ENCODE peak calls at places on chromosomes 5 and 9, in six cellular contexts. U is foreskin fibroblast, D is GM20000, M is cardiac fibroblast, R is IMR-90, W is psoas muscle. Q is an unnamed sample.

GRCh38 chr5:60613826-60614225 is 86.1 kb downstream of the DEPDC1B start:
- DNase-seq in M (no peak), U (no peak), D (no peak), W (no peak), R (no peak), Q (no peak)

GRCh38 chr5:159773062-159773924 is 143.0 kb upstream of the ADRA1B start:
- DNase-seq in W (peak; percentile 86), U (peak; percentile 94), M (peak; percentile 89), D (peak; percentile 82), R (peak; percentile 90), Q (peak; percentile 35)

GRCh38 chr9:134566936-134567335 is 74.7 kb upstream of the COL5A1 start:
- DNase-seq in D (no peak), U (no peak), R (no peak), W (no peak), M (no peak), Q (no peak)

GRCh38 chr5:57033503-57033902 is 81.6 kb upstream of the MIER3 start:
- DNase-seq in R (no peak), D (no peak), M (no peak), U (no peak), W (no peak), Q (no peak)

GRCh38 chr5:14174235-14174636 is 31.1 kb downstream of the TRIO start:
- DNase-seq in D (no peak), M (no peak), W (no peak), R (peak; percentile 56), U (no peak), Q (no peak)

GRCh38 chr5:169945831-169946261 is 34.4 kb downstream of the INSYN2B start:
- DNase-seq in U (peak; percentile 97), M (peak; percentile 99), W (no peak), D (no peak), R (peak; percentile 95), Q (peak; percentile 23)

GRCh38 chr5:151155149-151155776 is 2.3 kb downstream of the ANXA6 start:
- DNase-seq in M (no peak), W (no peak), D (peak; percentile 44), R (peak; percentile 27), U (peak; percentile 43), Q (no peak)

GRCh38 chr9:93820667-93821306 is 134.4 kb downstream of the BARX1 start:
- DNase-seq in R (no peak), W (no peak), M (no peak), U (no peak), D (peak; percentile 22), Q (no peak)

GRCh38 chr5:76807296-76807695 is 11.5 kb upstream of the F2RL1 start:
- DNase-seq in D (no peak), W (no peak), U (peak; percentile 77), R (peak; percentile 89), M (peak; percentile 77), Q (no peak)

GRCh38 chr5:54470191-54470590 is 14.7 kb downstream of the HSPB3 start:
- DNase-seq in U (peak; percentile 75), R (peak; percentile 79), W (no peak), M (peak; percentile 44), D (no peak), Q (no peak)

GRCh38 chr5:151257731-151258715 is 5.0 kb downstream of the GM2A start:
- DNase-seq in D (peak; percentile 52), W (no peak), R (peak; percentile 19), U (peak; percentile 41), M (no peak), Q (no peak)

GRCh38 chr9:118271936-118272335 is 567.7 kb downstream of the TLR4 start:
- DNase-seq in R (no peak), M (no peak), U (no peak), W (no peak), D (no peak), Q (no peak)

GRCh38 chr9:84271004-84271886 is 69.3 kb downstream of the SLC28A3 start:
- DNase-seq in R (peak; percentile 69), M (peak; percentile 79), D (peak; percentile 73), U (peak; percentile 81), W (peak; percentile 35), Q (peak; percentile 37)

GRCh38 chr5:93062548-93062947 is 518.5 kb downstream of the NR2F1-AS1 start:
- DNase-seq in M (peak; percentile 24), D (no peak), U (peak; percentile 43), R (no peak), W (no peak), Q (no peak)

GRCh38 chr5:169875091-169875727 is 105.1 kb downstream of the INSYN2B start:
- DNase-seq in R (peak; percentile 23), U (peak; percentile 86), W (no peak), M (peak; percentile 72), D (no peak), Q (no peak)

GRCh38 chr9:133580416-133580738 is 28.8 kb downstream of the FAM163B start:
- DNase-seq in U (no peak), D (no peak), W (no peak), M (no peak), R (no peak), Q (no peak)

GRCh38 chr5:37495210-37495609 is 116.1 kb downstream of the WDR70 start:
- DNase-seq in U (peak; percentile 53), D (no peak), M (peak; percentile 49), R (peak; percentile 39), W (no peak), Q (no peak)

GRCh38 chr5:165574140-165574539 is 2068.7 kb downstream of the MAT2B start:
- DNase-seq in U (no peak), D (no peak), R (no peak), M (no peak), W (no peak), Q (no peak)

GRCh38 chr5:83145882-83146331 is 68.6 kb downstream of the XRCC4 start:
- DNase-seq in W (no peak), D (no peak), U (peak; percentile 27), M (peak; percentile 39), R (peak; percentile 48), Q (no peak)

GRCh38 chr9:99903393-99903792 is 3.1 kb upstream of the STX17 start:
- DNase-seq in D (no peak), W (no peak), R (no peak), M (no peak), U (no peak), Q (no peak)

GRCh38 chr5:41128291-41128690 is 57.1 kb upstream of the MROH2B start:
- DNase-seq in M (no peak), W (no peak), D (no peak), R (no peak), U (no peak), Q (no peak)

GRCh38 chr5:163330723-163331668 is 106.4 kb upstream of the CCNG1 start:
- DNase-seq in U (no peak), R (no peak), W (no peak), M (no peak), D (no peak), Q (no peak)

GRCh38 chr9:129580211-129580915 is 40.5 kb downstream of the C9orf50 start:
- DNase-seq in W (no peak), U (no peak), R (no peak), D (peak; percentile 81), M (no peak), Q (no peak)

GRCh38 chr5:43044181-43044914 is 4.2 kb upstream of the ANXA2R start:
- DNase-seq in D (no peak), R (peak; percentile 68), W (peak; percentile 53), M (peak; percentile 51), U (peak; percentile 65), Q (no peak)

GRCh38 chr5:179769796-179770195 is 24.0 kb upstream of the LTC4S start:
- DNase-seq in D (no peak), R (no peak), M (no peak), W (no peak), U (no peak), Q (no peak)

DNA sequence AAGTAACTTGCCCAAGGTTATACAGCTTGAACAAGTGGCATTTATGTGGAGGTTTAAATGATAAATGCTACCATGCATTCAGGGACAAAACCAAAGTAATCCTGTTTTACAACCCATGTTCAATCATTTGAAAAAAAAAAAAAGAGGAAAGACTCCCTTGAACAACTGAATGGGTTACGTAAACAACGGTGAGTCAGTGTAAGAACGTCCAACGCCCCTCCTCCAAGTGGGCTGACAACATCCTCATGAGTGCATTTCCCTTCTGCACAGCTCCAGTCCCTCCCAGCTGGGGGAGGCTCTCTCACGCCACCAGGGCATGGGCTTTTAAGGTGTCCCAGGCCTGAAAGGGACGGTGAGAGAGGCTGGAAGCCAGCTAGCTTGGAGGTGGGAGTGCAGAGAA is 90.0 kb downstream of the PRRT1B start:
- DNase-seq in M (peak; percentile 96), R (peak; percentile 99), W (peak; percentile 83), D (peak; percentile 58), U (peak; percentile 97), Q (no peak)
- TF ChIP-seq CTCF in M (peak; percentile 14), R (peak; percentile 10), W (no peak), D (no peak), U (no peak), Q (no peak)

DNA sequence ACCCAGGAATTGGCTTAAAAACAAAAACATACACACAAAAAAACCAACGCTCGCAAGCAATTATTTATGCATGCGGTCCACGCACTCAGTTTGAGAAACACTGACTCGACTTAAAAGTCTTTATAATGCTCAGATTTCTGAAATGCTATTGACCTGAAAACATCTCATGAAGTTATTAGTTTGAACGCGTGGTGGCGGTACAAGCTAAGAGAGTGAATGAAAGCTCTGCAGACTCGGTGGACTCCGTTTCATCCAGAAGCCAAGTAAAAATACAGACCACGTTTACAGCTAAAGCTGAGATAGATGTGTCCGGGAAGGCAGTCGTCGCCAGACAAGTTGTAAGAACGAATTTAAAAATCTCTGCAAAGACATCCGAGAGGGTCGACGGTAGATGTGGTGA is at the start of gene PCDHB6:
- DNase-seq in U (peak; percentile 2), R (peak; percentile 3), M (peak; percentile 3), D (no peak), W (no peak), Q (no peak)
- TF ChIP-seq CTCF in U (peak; percentile 8), R (no peak), M (peak; percentile 14), D (no peak), W (no peak), Q (no peak)

GRCh38 chr9:127345566-127345965 is 51.4 kb upstream of the SLC2A8 start:
- DNase-seq in U (no peak), R (no peak), D (no peak), W (no peak), M (no peak), Q (no peak)

GRCh38 chr9:127344373-127344995 is 52.5 kb upstream of the SLC2A8 start:
- DNase-seq in R (peak; percentile 64), M (no peak), W (no peak), D (no peak), U (peak; percentile 76), Q (no peak)

GRCh38 chr9:127349483-127350127 is 47.4 kb upstream of the SLC2A8 start:
- DNase-seq in D (no peak), M (no peak), R (no peak), U (no peak), W (no peak), Q (no peak)

GRCh38 chr9:127347831-127348699 is 48.9 kb upstream of the SLC2A8 start:
- DNase-seq in D (peak; percentile 13), M (peak; percentile 66), W (no peak), U (peak; percentile 73), R (peak; percentile 75), Q (no peak)

DNA sequence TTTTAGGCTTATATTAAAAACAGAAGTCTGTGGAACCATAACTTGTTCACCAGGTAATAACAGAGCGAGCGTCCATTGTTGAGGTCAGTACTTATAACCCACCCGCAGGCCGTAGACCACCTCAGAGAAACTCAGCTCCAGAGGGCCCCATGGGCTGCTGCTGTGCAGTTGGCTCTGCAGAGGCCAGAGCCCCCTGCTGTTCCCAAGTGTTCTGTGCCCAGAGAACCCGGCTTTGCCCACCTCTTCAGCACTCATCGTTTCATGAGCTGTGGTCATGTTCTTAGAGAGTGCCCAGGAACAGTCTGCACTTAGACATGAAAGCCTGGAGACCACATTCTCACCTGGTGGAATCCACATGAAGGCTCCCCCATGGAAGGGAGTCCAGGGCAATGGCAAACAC is 50.4 kb upstream of the SLC2A8 start:
- DNase-seq in W (no peak), D (no peak), R (no peak), U (no peak), M (no peak), Q (no peak)
- TF ChIP-seq CTCF in W (no peak), D (no peak), R (peak; percentile 21), U (peak; percentile 10), M (peak; percentile 1), Q (peak; percentile 12)

GRCh38 chr5:149667827-149668122 is 62.3 kb upstream of the PPARGC1B start:
- DNase-seq in W (no peak), M (no peak), D (no peak), R (no peak), U (no peak), Q (no peak)
- TF ChIP-seq CTCF in W (no peak), M (no peak), D (no peak), R (no peak), U (no peak), Q (peak; percentile 18)